ENCODE peak calls at places on chromosome 6, in ten cellular contexts. One of them, this sample, is unnamed.

GRCh38 chr6:107731422-107732319 is 92.4 kb downstream of the SCML4 start:
- DNase-seq in lung: no peak
- DNase-seq in fibroblast of mammary gland: no peak
- DNase-seq in bronchial epithelial cell: no peak
- DNase-seq in WERI-Rb-1: no peak
- DNase-seq in fibroblast of pulmonary artery: no peak
- DNase-seq in type B pancreatic cell: no peak
- DNase-seq in WTC11: no peak
- DNase-seq in body of pancreas: no peak
- DNase-seq in CD8-positive, alpha-beta T cell: no peak
- DNase-seq in this sample: no peak

GRCh38 chr6:132742495-132742894 is 15.2 kb downstream of the VNN2 start:
- DNase-seq in fibroblast of mammary gland: no peak
- DNase-seq in lung: no peak
- DNase-seq in body of pancreas: no peak
- DNase-seq in WERI-Rb-1: no peak
- DNase-seq in type B pancreatic cell: no peak
- DNase-seq in bronchial epithelial cell: no peak
- DNase-seq in WTC11: no peak
- DNase-seq in fibroblast of pulmonary artery: no peak
- DNase-seq in CD8-positive, alpha-beta T cell: no peak
- DNase-seq in this sample: no peak

GRCh38 chr6:36120979-36121706 is 9.2 kb upstream of the MAPK13 start:
- DNase-seq in WERI-Rb-1: peak; percentile 97
- DNase-seq in fibroblast of mammary gland: peak; percentile 47
- DNase-seq in CD8-positive, alpha-beta T cell: no peak
- DNase-seq in type B pancreatic cell: no peak
- DNase-seq in bronchial epithelial cell: peak; percentile 70
- DNase-seq in fibroblast of pulmonary artery: peak; percentile 61
- DNase-seq in lung: peak; percentile 60
- DNase-seq in body of pancreas: no peak
- DNase-seq in WTC11: no peak
- DNase-seq in this sample: no peak

GRCh38 chr6:38212579-38212978 is 393.1 kb downstream of the ZFAND3 start:
- DNase-seq in WERI-Rb-1: no peak
- DNase-seq in CD8-positive, alpha-beta T cell: no peak
- DNase-seq in lung: no peak
- DNase-seq in bronchial epithelial cell: no peak
- DNase-seq in fibroblast of mammary gland: no peak
- DNase-seq in body of pancreas: no peak
- DNase-seq in fibroblast of pulmonary artery: no peak
- DNase-seq in type B pancreatic cell: no peak
- DNase-seq in WTC11: no peak
- DNase-seq in this sample: peak; percentile 71

GRCh38 chr6:141169419-141169818 is 963.3 kb upstream of the GJE1 start:
- DNase-seq in lung: no peak
- DNase-seq in type B pancreatic cell: no peak
- DNase-seq in bronchial epithelial cell: no peak
- DNase-seq in WERI-Rb-1: no peak
- DNase-seq in fibroblast of mammary gland: peak; percentile 86
- DNase-seq in CD8-positive, alpha-beta T cell: no peak
- DNase-seq in body of pancreas: no peak
- DNase-seq in WTC11: no peak
- DNase-seq in fibroblast of pulmonary artery: peak; percentile 61
- DNase-seq in this sample: peak; percentile 77

GRCh38 chr6:12288844-12289654 is 1.1 kb upstream of the EDN1 start:
- DNase-seq in CD8-positive, alpha-beta T cell: peak; percentile 10
- DNase-seq in fibroblast of pulmonary artery: peak; percentile 81
- DNase-seq in lung: peak; percentile 60
- DNase-seq in body of pancreas: peak; percentile 64
- DNase-seq in WERI-Rb-1: peak; percentile 77
- DNase-seq in fibroblast of mammary gland: peak; percentile 63
- DNase-seq in type B pancreatic cell: no peak
- DNase-seq in WTC11: peak; percentile 73
- DNase-seq in bronchial epithelial cell: peak; percentile 78
- DNase-seq in this sample: peak; percentile 68

GRCh38 chr6:161162722-161163121 is 111.1 kb downstream of the AGPAT4 start:
- DNase-seq in fibroblast of pulmonary artery: no peak
- DNase-seq in WTC11: no peak
- DNase-seq in bronchial epithelial cell: no peak
- DNase-seq in lung: no peak
- DNase-seq in CD8-positive, alpha-beta T cell: no peak
- DNase-seq in WERI-Rb-1: no peak
- DNase-seq in type B pancreatic cell: no peak
- DNase-seq in fibroblast of mammary gland: no peak
- DNase-seq in body of pancreas: no peak
- DNase-seq in this sample: no peak

GRCh38 chr6:32954983-32955802 is 2.3 kb upstream of the HLA-DMA start:
- DNase-seq in WERI-Rb-1: peak; percentile 62
- DNase-seq in bronchial epithelial cell: peak; percentile 54
- DNase-seq in WTC11: peak; percentile 53
- DNase-seq in type B pancreatic cell: no peak
- DNase-seq in body of pancreas: peak; percentile 64
- DNase-seq in CD8-positive, alpha-beta T cell: no peak
- DNase-seq in lung: no peak
- DNase-seq in fibroblast of pulmonary artery: peak; percentile 30
- DNase-seq in fibroblast of mammary gland: peak; percentile 28
- DNase-seq in this sample: no peak

GRCh38 chr6:1436334-1437306 is 47.2 kb downstream of the FOXF2 start:
- DNase-seq in fibroblast of pulmonary artery: peak; percentile 76
- DNase-seq in lung: peak; percentile 56
- DNase-seq in body of pancreas: peak; percentile 60
- DNase-seq in WERI-Rb-1: peak; percentile 64
- DNase-seq in CD8-positive, alpha-beta T cell: no peak
- DNase-seq in fibroblast of mammary gland: peak; percentile 74
- DNase-seq in bronchial epithelial cell: peak; percentile 61
- DNase-seq in WTC11: peak; percentile 52
- DNase-seq in type B pancreatic cell: peak; percentile 55
- DNase-seq in this sample: peak; percentile 80

GRCh38 chr6:40391086-40391485 is 196.1 kb downstream of the LRFN2 start:
- DNase-seq in lung: no peak
- DNase-seq in bronchial epithelial cell: no peak
- DNase-seq in WERI-Rb-1: no peak
- DNase-seq in body of pancreas: no peak
- DNase-seq in type B pancreatic cell: peak; percentile 36
- DNase-seq in WTC11: no peak
- DNase-seq in fibroblast of pulmonary artery: no peak
- DNase-seq in fibroblast of mammary gland: no peak
- DNase-seq in CD8-positive, alpha-beta T cell: no peak
- DNase-seq in this sample: no peak

GRCh38 chr6:85887467-85887866 is 244.8 kb upstream of the SYNCRIP start:
- DNase-seq in CD8-positive, alpha-beta T cell: no peak
- DNase-seq in WERI-Rb-1: no peak
- DNase-seq in WTC11: no peak
- DNase-seq in type B pancreatic cell: no peak
- DNase-seq in lung: no peak
- DNase-seq in fibroblast of pulmonary artery: no peak
- DNase-seq in fibroblast of mammary gland: no peak
- DNase-seq in body of pancreas: no peak
- DNase-seq in bronchial epithelial cell: no peak
- DNase-seq in this sample: no peak

GRCh38 chr6:28807682-28808280 is 116.0 kb downstream of the TRIM27 start:
- DNase-seq in bronchial epithelial cell: peak; percentile 59
- DNase-seq in WERI-Rb-1: peak; percentile 31
- DNase-seq in fibroblast of pulmonary artery: peak; percentile 50
- DNase-seq in WTC11: peak; percentile 75
- DNase-seq in lung: no peak
- DNase-seq in type B pancreatic cell: no peak
- DNase-seq in body of pancreas: no peak
- DNase-seq in fibroblast of mammary gland: peak; percentile 77
- DNase-seq in CD8-positive, alpha-beta T cell: no peak
- DNase-seq in this sample: peak; percentile 88

GRCh38 chr6:140921366-140922226 is 1211.1 kb upstream of the GJE1 start:
- DNase-seq in fibroblast of mammary gland: peak; percentile 92
- DNase-seq in WTC11: no peak
- DNase-seq in bronchial epithelial cell: peak; percentile 92
- DNase-seq in CD8-positive, alpha-beta T cell: no peak
- DNase-seq in type B pancreatic cell: no peak
- DNase-seq in fibroblast of pulmonary artery: peak; percentile 88
- DNase-seq in WERI-Rb-1: peak; percentile 21
- DNase-seq in body of pancreas: no peak
- DNase-seq in lung: no peak
- DNase-seq in this sample: peak; percentile 84

GRCh38 chr6:137016366-137016765 is 28.4 kb downstream of the IL20RA start:
- DNase-seq in body of pancreas: no peak
- DNase-seq in CD8-positive, alpha-beta T cell: no peak
- DNase-seq in type B pancreatic cell: no peak
- DNase-seq in WTC11: no peak
- DNase-seq in lung: no peak
- DNase-seq in fibroblast of pulmonary artery: peak; percentile 30
- DNase-seq in bronchial epithelial cell: no peak
- DNase-seq in WERI-Rb-1: no peak
- DNase-seq in fibroblast of mammary gland: no peak
- DNase-seq in this sample: no peak

GRCh38 chr6:137013031-137013430 is 31.7 kb downstream of the IL20RA start:
- DNase-seq in fibroblast of pulmonary artery: no peak
- DNase-seq in WERI-Rb-1: no peak
- DNase-seq in body of pancreas: no peak
- DNase-seq in lung: no peak
- DNase-seq in bronchial epithelial cell: peak; percentile 75
- DNase-seq in fibroblast of mammary gland: peak; percentile 31
- DNase-seq in CD8-positive, alpha-beta T cell: no peak
- DNase-seq in type B pancreatic cell: no peak
- DNase-seq in WTC11: no peak
- DNase-seq in this sample: no peak

GRCh38 chr6:137015943-137016342 is 28.8 kb downstream of the IL20RA start:
- DNase-seq in body of pancreas: no peak
- DNase-seq in WERI-Rb-1: no peak
- DNase-seq in lung: no peak
- DNase-seq in fibroblast of pulmonary artery: no peak
- DNase-seq in WTC11: no peak
- DNase-seq in CD8-positive, alpha-beta T cell: no peak
- DNase-seq in type B pancreatic cell: no peak
- DNase-seq in fibroblast of mammary gland: no peak
- DNase-seq in bronchial epithelial cell: no peak
- DNase-seq in this sample: no peak

GRCh38 chr6:137011406-137011805 is 33.4 kb downstream of the IL20RA start:
- DNase-seq in CD8-positive, alpha-beta T cell: no peak
- DNase-seq in fibroblast of pulmonary artery: no peak
- DNase-seq in bronchial epithelial cell: no peak
- DNase-seq in body of pancreas: no peak
- DNase-seq in WTC11: no peak
- DNase-seq in lung: no peak
- DNase-seq in type B pancreatic cell: no peak
- DNase-seq in fibroblast of mammary gland: no peak
- DNase-seq in WERI-Rb-1: no peak
- DNase-seq in this sample: no peak

GRCh38 chr6:137013738-137014602 is 30.8 kb downstream of the IL20RA start:
- DNase-seq in CD8-positive, alpha-beta T cell: no peak
- DNase-seq in WERI-Rb-1: peak; percentile 20
- DNase-seq in bronchial epithelial cell: peak; percentile 95
- DNase-seq in fibroblast of mammary gland: peak; percentile 66
- DNase-seq in lung: no peak
- DNase-seq in type B pancreatic cell: no peak
- DNase-seq in WTC11: no peak
- DNase-seq in body of pancreas: no peak
- DNase-seq in fibroblast of pulmonary artery: peak; percentile 63
- DNase-seq in this sample: peak; percentile 41
- TF ChIP-seq CTCF in CD8-positive, alpha-beta T cell: no peak
- TF ChIP-seq CTCF in WERI-Rb-1: peak; percentile 70
- TF ChIP-seq CTCF in bronchial epithelial cell: peak; percentile 65
- TF ChIP-seq CTCF in fibroblast of mammary gland: peak; percentile 73
- TF ChIP-seq CTCF in lung: no peak
- TF ChIP-seq CTCF in type B pancreatic cell: peak; percentile 75
- TF ChIP-seq CTCF in WTC11: no peak
- TF ChIP-seq CTCF in body of pancreas: peak; percentile 16
- TF ChIP-seq CTCF in fibroblast of pulmonary artery: peak; percentile 65
- TF ChIP-seq CTCF in this sample: peak; percentile 50

DNA sequence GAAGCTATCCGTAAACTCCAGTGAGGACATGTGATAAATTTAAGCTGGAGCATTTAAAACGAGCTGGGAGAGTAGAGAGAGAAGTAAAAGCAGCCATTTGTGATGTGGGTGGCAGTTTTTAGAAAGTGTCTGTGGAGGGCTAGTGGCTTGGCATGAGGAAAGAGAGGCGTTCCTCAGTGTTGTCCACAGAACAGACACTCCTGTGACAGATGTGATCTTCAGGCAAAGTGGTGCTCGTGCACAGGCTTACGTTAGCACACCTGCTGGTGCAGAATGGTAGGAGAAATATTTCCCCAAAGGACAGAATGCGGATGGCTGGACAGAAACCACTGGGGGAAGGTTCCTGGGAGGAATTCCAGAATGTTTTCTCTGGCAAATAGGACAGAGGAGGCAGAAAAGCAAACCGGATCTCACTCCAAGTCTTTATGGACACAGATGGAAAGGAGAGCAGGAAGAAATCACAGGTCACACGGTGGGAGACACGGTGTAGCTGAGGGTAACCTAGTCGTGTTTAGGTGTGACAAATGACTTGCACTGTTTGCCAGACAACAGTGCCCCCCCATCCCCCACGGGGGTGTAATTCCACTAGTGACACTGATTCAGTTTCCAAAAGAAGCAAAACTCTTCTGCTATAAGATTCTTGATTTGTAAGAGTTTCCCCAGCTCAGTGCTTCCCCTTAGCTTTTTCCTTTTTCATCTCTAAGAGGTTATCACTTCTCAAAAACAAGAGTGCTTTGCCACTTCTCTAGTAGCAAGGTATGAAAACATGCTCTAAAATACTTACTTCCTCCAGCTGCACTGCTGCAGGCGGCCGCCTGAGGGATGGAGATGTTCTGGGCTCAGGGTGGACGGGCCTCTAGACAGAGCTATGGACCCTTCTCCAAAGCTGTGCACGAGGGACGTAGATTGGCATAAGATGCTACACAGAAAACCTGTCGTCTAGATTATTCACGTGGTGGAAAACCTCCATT is 293.2 kb downstream of the QKI start:
- DNase-seq in WTC11: no peak
- DNase-seq in fibroblast of pulmonary artery: no peak
- DNase-seq in type B pancreatic cell: no peak
- DNase-seq in bronchial epithelial cell: no peak
- DNase-seq in body of pancreas: no peak
- DNase-seq in fibroblast of mammary gland: peak; percentile 2
- DNase-seq in CD8-positive, alpha-beta T cell: no peak
- DNase-seq in lung: no peak
- DNase-seq in WERI-Rb-1: no peak
- DNase-seq in this sample: no peak
- TF ChIP-seq CTCF in WTC11: no peak
- TF ChIP-seq CTCF in fibroblast of pulmonary artery: no peak
- TF ChIP-seq CTCF in type B pancreatic cell: peak; percentile 25
- TF ChIP-seq CTCF in bronchial epithelial cell: no peak
- TF ChIP-seq CTCF in body of pancreas: no peak
- TF ChIP-seq CTCF in fibroblast of mammary gland: no peak
- TF ChIP-seq CTCF in CD8-positive, alpha-beta T cell: no peak
- TF ChIP-seq CTCF in lung: no peak
- TF ChIP-seq CTCF in WERI-Rb-1: no peak
- TF ChIP-seq CTCF in this sample: no peak

GRCh38 chr6:116218172-116218633 is 35.7 kb downstream of the TSPYL4 start:
- DNase-seq in bronchial epithelial cell: peak; percentile 46
- DNase-seq in fibroblast of pulmonary artery: peak; percentile 45
- DNase-seq in fibroblast of mammary gland: peak; percentile 28
- DNase-seq in CD8-positive, alpha-beta T cell: no peak
- DNase-seq in WERI-Rb-1: no peak
- DNase-seq in type B pancreatic cell: no peak
- DNase-seq in body of pancreas: no peak
- DNase-seq in lung: no peak
- DNase-seq in WTC11: no peak
- DNase-seq in this sample: peak; percentile 40
- TF ChIP-seq CTCF in bronchial epithelial cell: peak; percentile 16
- TF ChIP-seq CTCF in fibroblast of pulmonary artery: peak; percentile 37
- TF ChIP-seq CTCF in fibroblast of mammary gland: peak; percentile 36
- TF ChIP-seq CTCF in CD8-positive, alpha-beta T cell: peak; percentile 82
- TF ChIP-seq CTCF in WERI-Rb-1: no peak
- TF ChIP-seq CTCF in type B pancreatic cell: peak; percentile 76
- TF ChIP-seq CTCF in body of pancreas: peak; percentile 40
- TF ChIP-seq CTCF in lung: no peak
- TF ChIP-seq CTCF in WTC11: peak; percentile 8
- TF ChIP-seq CTCF in this sample: peak; percentile 65

GRCh38 chr6:49618257-49618656 is 18.4 kb downstream of the RHAG start:
- DNase-seq in CD8-positive, alpha-beta T cell: no peak
- DNase-seq in bronchial epithelial cell: no peak
- DNase-seq in lung: no peak
- DNase-seq in body of pancreas: no peak
- DNase-seq in type B pancreatic cell: no peak
- DNase-seq in fibroblast of mammary gland: no peak
- DNase-seq in fibroblast of pulmonary artery: no peak
- DNase-seq in WTC11: no peak
- DNase-seq in WERI-Rb-1: no peak
- DNase-seq in this sample: no peak
- TF ChIP-seq CTCF in CD8-positive, alpha-beta T cell: no peak
- TF ChIP-seq CTCF in bronchial epithelial cell: no peak
- TF ChIP-seq CTCF in lung: no peak
- TF ChIP-seq CTCF in body of pancreas: no peak
- TF ChIP-seq CTCF in type B pancreatic cell: no peak
- TF ChIP-seq CTCF in fibroblast of mammary gland: no peak
- TF ChIP-seq CTCF in fibroblast of pulmonary artery: no peak
- TF ChIP-seq CTCF in WTC11: no peak
- TF ChIP-seq CTCF in WERI-Rb-1: no peak
- TF ChIP-seq CTCF in this sample: no peak